ENCODE peak calls at places on chromosomes 16 and 17, in six cellular contexts. R, Y, W, V, X and O are unnamed samples.
A peak's percentile ranks its signal among the peaks of the same experiment; 100 is the strongest.

GRCh38 chr17:6862822-6863221 is 31.3 kb upstream of the TEKT1 start:
- DNase-seq in R (no peak), V (no peak), Y (no peak), X (no peak), W (peak; percentile 28), O (no peak)

GRCh38 chr17:1047177-1047885 is 50.4 kb downstream of the TIMM22 start:
- DNase-seq in W (peak; percentile 71), Y (peak; percentile 71), V (peak; percentile 93), X (no peak), R (no peak), O (peak; percentile 87)

GRCh38 chr16:15658556-15658955 is 8.5 kb downstream of the NDE1 start:
- DNase-seq in W (no peak), R (no peak), X (no peak), V (no peak), Y (no peak), O (peak; percentile 33)

GRCh38 chr16:65342231-65342866 is 220.5 kb upstream of the CDH11 start:
- DNase-seq in V (no peak), X (no peak), R (no peak), W (no peak), Y (no peak), O (no peak)

GRCh38 chr17:81350320-81350686 is 45.0 kb upstream of the BAHCC1 start:
- DNase-seq in V (no peak), W (no peak), R (no peak), X (no peak), Y (no peak), O (peak; percentile 58)

GRCh38 chr17:59275618-59276017 is 55.3 kb downstream of the GDPD1 start:
- DNase-seq in W (no peak), V (no peak), R (no peak), Y (no peak), X (no peak), O (no peak)

GRCh38 chr17:2237521-2237921 is 66.1 kb downstream of the SMG6 start:
- DNase-seq in X (peak; percentile 19), V (peak; percentile 73), Y (no peak), R (no peak), W (no peak), O (no peak)

GRCh38 chr16:9061358-9061813 is 30.1 kb upstream of the HAPSTR1 start:
- DNase-seq in V (peak; percentile 68), Y (no peak), X (peak; percentile 31), W (peak; percentile 64), R (no peak), O (no peak)

GRCh38 chr16:7532534-7532933 is 199.9 kb downstream of the RBFOX1 start:
- DNase-seq in R (no peak), Y (no peak), W (no peak), V (no peak), X (no peak), O (no peak)

GRCh38 chr16:11557811-11558210 is 28.9 kb downstream of the LITAF start:
- DNase-seq in X (no peak), Y (no peak), W (peak; percentile 84), R (no peak), V (no peak), O (no peak)

GRCh38 chr17:40516581-40517285 is 15.3 kb upstream of the TNS4 start:
- DNase-seq in V (peak; percentile 31), X (no peak), R (no peak), W (no peak), Y (no peak), O (peak; percentile 36)

GRCh38 chr16:83215417-83216001 is 588.7 kb downstream of the CDH13 start:
- DNase-seq in Y (no peak), W (no peak), R (peak; percentile 23), V (no peak), X (peak; percentile 44), O (no peak)

GRCh38 chr16:69494993-69495392 is 70.6 kb downstream of the CYB5B start:
- DNase-seq in R (no peak), Y (no peak), X (no peak), V (no peak), W (no peak), O (no peak)

GRCh38 chr17:64785050-64785449 is 122.9 kb upstream of the SMURF2 start:
- DNase-seq in W (no peak), X (no peak), R (no peak), V (peak; percentile 52), Y (no peak), O (peak; percentile 63)

GRCh38 chr16:50457423-50457822 is 88.6 kb upstream of the BRD7 start:
- DNase-seq in Y (no peak), W (no peak), V (no peak), R (no peak), X (no peak), O (peak; percentile 29)

GRCh38 chr16:17370233-17371013 is 100.3 kb downstream of the XYLT1 start:
- DNase-seq in V (no peak), W (no peak), Y (no peak), X (no peak), R (no peak), O (no peak)

GRCh38 chr16:4539716-4540284 is 1.2 kb upstream of the CDIP1 start:
- DNase-seq in V (no peak), X (no peak), R (no peak), W (no peak), Y (no peak), O (no peak)

GRCh38 chr16:76882105-76882504 is 308.9 kb upstream of the MON1B start:
- DNase-seq in W (no peak), V (no peak), Y (no peak), R (no peak), X (no peak), O (no peak)

GRCh38 chr16:27798241-27798640 is 248.3 kb downstream of the KATNIP start:
- DNase-seq in V (no peak), R (no peak), Y (no peak), W (no peak), X (no peak), O (no peak)

GRCh38 chr17:1953866-1954265 is 71.3 kb downstream of the RTN4RL1 start:
- DNase-seq in Y (no peak), X (no peak), R (no peak), W (no peak), V (no peak), O (no peak)

GRCh38 chr17:81870155-81870977 is 771 bp downstream of the ARHGDIA start:
- DNase-seq in Y (peak; percentile 88), W (no peak), X (no peak), V (no peak), R (peak; percentile 60), O (peak; percentile 76)

GRCh38 chr17:14451729-14452191 is 150.9 kb downstream of the HS3ST3B1 start:
- DNase-seq in W (no peak), X (no peak), Y (no peak), R (no peak), V (no peak), O (no peak)

DNA sequence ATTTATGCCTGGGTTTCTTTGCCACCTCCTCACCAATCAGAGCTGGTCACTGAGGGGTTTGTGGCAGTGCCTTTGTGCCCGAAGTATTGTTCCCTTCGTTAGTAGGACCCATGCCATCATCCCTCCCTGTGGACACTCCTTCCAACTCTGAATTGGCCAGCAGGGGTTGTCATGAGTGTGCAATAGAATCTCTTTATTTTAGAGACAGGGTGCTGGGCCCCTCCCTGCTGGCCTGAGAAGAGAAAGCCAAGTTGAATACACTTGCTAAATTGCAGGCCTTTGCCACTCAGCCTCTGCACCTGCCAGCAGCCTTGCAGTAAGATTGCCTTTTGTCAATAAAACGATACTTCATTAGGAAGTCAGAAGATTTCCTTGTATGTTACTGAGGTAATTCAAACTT is 40.7 kb upstream of the SLC12A3 start:
- DNase-seq in V (no peak), Y (no peak), X (peak; percentile 23), R (no peak), W (peak; percentile 40), O (no peak)
- TF ChIP-seq CTCF in V (no peak), Y (no peak), X (peak; percentile 10), R (no peak), W (no peak), O (no peak)

GRCh38 chr17:76983431-76983830 is 115.2 kb downstream of the MGAT5B start:
- DNase-seq in X (no peak), V (no peak), R (no peak), W (no peak), Y (no peak), O (no peak)

GRCh38 chr17:76989519-76989918 is 121.3 kb downstream of the MGAT5B start:
- DNase-seq in Y (no peak), R (no peak), V (no peak), W (no peak), X (no peak), O (no peak)

GRCh38 chr17:76988796-76989195 is 120.6 kb downstream of the MGAT5B start:
- DNase-seq in V (no peak), W (no peak), R (no peak), X (no peak), Y (no peak), O (no peak)

GRCh38 chr17:76986318-76986717 is 118.1 kb downstream of the MGAT5B start:
- DNase-seq in W (no peak), X (no peak), R (no peak), V (no peak), Y (no peak), O (peak; percentile 69)

GRCh38 chr17:76987486-76987885 is 119.3 kb downstream of the MGAT5B start:
- DNase-seq in X (no peak), W (no peak), Y (no peak), R (no peak), V (no peak), O (no peak)
- H3K27me3 ChIP-seq in X (no peaks in the 10 kb centered on the region), W (no peaks in the 10 kb centered on the region), Y (no peaks in the 10 kb centered on the region), R (no peaks in the 10 kb centered on the region), V (no peaks in the 10 kb centered on the region), O (no peaks in the 10 kb centered on the region)

DNA sequence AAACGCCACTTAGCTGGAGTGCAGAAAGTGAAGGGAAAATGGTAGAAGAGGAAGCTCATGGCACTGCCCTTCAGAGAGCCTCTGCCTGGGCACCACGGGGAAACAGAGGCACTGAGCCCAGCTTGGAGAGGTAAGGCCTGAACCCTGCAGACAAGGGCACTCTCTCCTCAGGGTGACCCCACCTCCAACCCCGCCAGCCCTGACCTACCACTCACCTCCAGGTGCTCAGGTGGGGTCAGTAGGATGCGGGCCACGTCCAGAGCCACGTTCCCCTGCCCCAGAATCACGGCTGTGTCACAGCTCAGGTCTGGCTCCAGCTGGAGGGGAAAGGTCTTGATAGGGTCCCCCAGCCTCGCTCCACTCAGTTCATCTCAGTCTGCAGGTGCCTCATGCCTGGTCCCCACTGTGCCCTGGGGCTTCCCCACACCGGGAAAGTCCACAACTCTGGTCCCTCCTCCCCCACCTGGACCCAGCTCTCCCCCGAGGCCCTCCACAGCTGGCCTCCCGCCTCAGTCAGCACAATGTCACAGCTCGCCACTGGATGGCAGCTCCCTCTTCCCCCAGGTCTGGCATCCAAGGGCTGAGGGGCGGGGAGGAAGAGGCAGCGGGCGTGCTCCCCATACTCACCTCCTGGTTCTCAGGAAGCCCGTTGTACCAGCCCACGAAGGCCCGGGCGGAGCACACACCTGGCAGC is 6.0 kb upstream of the GRIN2C start:
- DNase-seq in Y (peak; percentile 73), X (no peak), R (no peak), W (no peak), V (no peak), O (no peak)
- TF ChIP-seq CTCF in Y (no peak), X (no peak), R (no peak), W (no peak), V (no peak), O (no peak)

DNA sequence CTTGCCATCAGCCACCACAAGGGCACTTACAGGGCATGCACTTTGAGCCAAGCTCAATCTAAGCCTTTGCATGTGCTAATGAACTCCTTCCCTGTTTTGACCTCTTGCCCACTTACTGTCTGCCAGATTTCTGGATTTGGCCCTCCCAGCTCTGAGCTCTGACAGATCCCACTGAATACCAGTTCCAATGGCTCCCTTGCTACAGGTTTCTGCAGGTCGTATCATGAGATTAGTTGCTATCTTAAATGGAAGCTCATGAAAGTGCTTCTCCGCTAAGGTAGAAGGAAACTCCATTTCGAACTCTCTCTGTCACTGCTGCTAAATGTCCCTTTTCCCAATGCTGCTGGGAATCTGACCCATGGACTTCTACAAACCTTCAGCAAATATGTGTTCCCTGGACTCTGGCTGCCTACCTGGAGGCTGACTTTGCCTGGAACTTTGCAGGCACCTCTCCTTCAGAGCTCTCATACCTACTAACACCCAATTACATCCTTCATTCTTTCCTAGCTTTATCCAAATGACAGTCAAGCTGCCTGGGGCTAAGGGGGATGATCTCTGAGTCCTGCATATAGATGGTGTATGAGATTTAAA is 23.5 kb upstream of the TOB1 start:
- DNase-seq in W (no peak), V (no peak), X (no peak), Y (no peak), R (no peak), O (no peak)
- H3K27me3 ChIP-seq in W (no peaks in the 10 kb centered on the region), V (no peaks in the 10 kb centered on the region), X (no peaks in the 10 kb centered on the region), Y (no peaks in the 10 kb centered on the region), R (no peaks in the 10 kb centered on the region), O (no peaks in the 10 kb centered on the region)